ENCODE peak calls at places on chromosomes 12 and 14, in four cellular contexts. R is H1, G is HepG2, W is GM12878. L is an unnamed sample.

GRCh38 chr12:104495786-104496185 is 39.0 kb downstream of the CHST11 start:
- DNase-seq in G (no peak), R (no peak), W (no peak), L (no peak)

GRCh38 chr12:14410841-14411569 is 45.5 kb downstream of the ATF7IP start:
- DNase-seq in R (no peak), G (no peak), W (no peak), L (no peak)

GRCh38 chr12:124233846-124234620 is 60.9 kb upstream of the RFLNA start:
- DNase-seq in R (no peak), G (no peak), W (no peak), L (no peak)

GRCh38 chr14:104117341-104118005 is 20.9 kb upstream of the KIF26A start:
- DNase-seq in R (no peak), G (no peak), W (no peak), L (no peak)

GRCh38 chr14:58907803-58908202 is 270.0 kb downstream of the DACT1 start:
- DNase-seq in G (no peak), W (no peak), R (no peak), L (no peak)

GRCh38 chr14:102986810-102987579 is 64.5 kb downstream of the AMN start:
- DNase-seq in G (peak), R (no peak), W (no peak), L (no peak)

GRCh38 chr12:65443038-65443437 is 164.6 kb downstream of the MSRB3 start:
- DNase-seq in G (no peak), R (no peak), W (no peak), L (no peak)

GRCh38 chr14:68247867-68248266 is 428.3 kb downstream of the RAD51B start:
- DNase-seq in G (no peak), W (no peak), R (no peak), L (no peak)

GRCh38 chr14:50932592-50933500 is 11.4 kb downstream of the PYGL start:
- DNase-seq in R (no peak), W (no peak), G (no peak), L (no peak)

GRCh38 chr14:64938972-64939816 is 3.4 kb downstream of the GPX2 start:
- DNase-seq in R (no peak), W (no peak), G (no peak), L (no peak)

GRCh38 chr14:61813101-61813596 is 50.9 kb downstream of the SNAPC1 start:
- DNase-seq in W (no peak), R (no peak), G (no peak), L (no peak)

GRCh38 chr14:103908580-103908979 is 19.7 kb upstream of the TDRD9 start:
- DNase-seq in R (no peak), G (no peak), W (no peak), L (no peak)

GRCh38 chr12:45637706-45638105 is 91.8 kb upstream of the ARID2 start:
- DNase-seq in W (no peak), R (no peak), G (no peak), L (no peak)

GRCh38 chr14:31543969-31544799 is 17.0 kb upstream of the NUBPL start:
- DNase-seq in W (no peak), R (no peak), G (peak), L (no peak)
- TF ChIP-seq SUZ12 in W (no peak), R (no peak), G (no peak), L (no peak)

GRCh38 chr12:47216150-47216677 is 136.5 kb upstream of the AMIGO2 start:
- DNase-seq in R (no peak), W (peak), G (no peak), L (no peak)
- H3K4me3 ChIP-seq in R (no peak), W (peak), G (no peak), L (no peak)

GRCh38 chr12:254039-254438 is 8.6 kb downstream of the SLC6A13 start:
- DNase-seq in W (no peak), R (no peak), G (no peak), L (no peak)
- TF ChIP-seq SUZ12 in W (no peak), R (no peak), G (no peak), L (no peak)

GRCh38 chr14:100165825-100166520 is 6.5 kb upstream of the DEGS2 start:
- DNase-seq in G (no peak), R (no peak), W (no peak), L (no peak)
- H3K4me3 ChIP-seq in G (no peak), R (peak), W (peak), L (no peak)